ENCODE peak calls at places on chromosomes 16 and 17, in nine cellular contexts. Z is GM23338, C is GM23248, W is neural progenitor cell, Y is SK-N-SH, R is OCI-LY7, T is PC-3, E is MM.1S, F is HCT116. L is an unnamed sample.

GRCh38 chr16:27444015-27444414 is 42.0 kb downstream of the IL21R start:
- DNase-seq in R (no peak), T (no peak), W (no peak), E (no peak), Y (no peak), C (peak), Z (no peak), F (no peak), L (no peak)

GRCh38 chr16:67161595-67162058 is 1.9 kb downstream of the FBXL8 start:
- DNase-seq in Z (no peak), T (peak), C (no peak), W (no peak), F (no peak), E (no peak), Y (no peak), R (no peak), L (no peak)

GRCh38 chr17:13609953-13610352 is 8.2 kb upstream of the HS3ST3A1 start:
- DNase-seq in C (no peak), R (no peak), F (no peak), Z (no peak), W (no peak), Y (no peak), E (no peak), T (no peak), L (no peak)

GRCh38 chr17:29533976-29534375 is 32.9 kb downstream of the ABHD15 start:
- DNase-seq in R (no peak), W (no peak), F (no peak), C (no peak), Z (no peak), Y (no peak), E (no peak), T (no peak), L (no peak)

GRCh38 chr16:84700518-84701277 is 898 bp downstream of the USP10 start:
- DNase-seq in W (peak), C (peak), R (peak), Z (peak), T (peak), E (peak), F (no peak), Y (peak), L (peak)

GRCh38 chr16:66858740-66859396 is 14.7 kb downstream of the CA7 start:
- DNase-seq in Y (peak), R (no peak), Z (no peak), T (peak), C (peak), E (no peak), F (peak), W (no peak), L (no peak)

GRCh38 chr16:85423186-85423550 is 190.0 kb upstream of the GSE1 start:
- DNase-seq in F (no peak), C (no peak), T (no peak), W (no peak), Z (no peak), Y (no peak), E (no peak), R (no peak), L (no peak)

GRCh38 chr17:28053725-28054124 is 11.2 kb downstream of the NLK start:
- DNase-seq in R (no peak), C (no peak), Y (no peak), T (no peak), E (no peak), W (no peak), F (no peak), Z (no peak), L (no peak)

GRCh38 chr17:51820766-51821165 is 337.7 kb downstream of the CA10 start:
- DNase-seq in R (no peak), Z (no peak), E (no peak), C (no peak), T (no peak), F (no peak), W (no peak), Y (no peak), L (no peak)

GRCh38 chr17:39123627-39124026 is 27.8 kb downstream of the PLXDC1 start:
- DNase-seq in T (no peak), C (no peak), W (no peak), F (no peak), E (no peak), Y (no peak), R (no peak), Z (no peak), L (no peak)

GRCh38 chr16:4266372-4266771 is 6.5 kb downstream of the TFAP4 start:
- DNase-seq in T (peak), W (no peak), Z (peak), E (no peak), C (no peak), Y (peak), F (peak), R (peak), L (no peak)

GRCh38 chr17:60321336-60322055 is 70.4 kb downstream of the USP32 start:
- DNase-seq in R (no peak), W (no peak), T (peak), Y (no peak), Z (no peak), F (no peak), E (no peak), C (peak), L (no peak)

GRCh38 chr16:25066747-25067631 is 44.6 kb upstream of the LCMT1 start:
- DNase-seq in T (peak), F (no peak), W (peak), C (peak), E (peak), Y (peak), Z (peak), R (peak), L (peak)

GRCh38 chr17:43368740-43369506 is 29.9 kb upstream of the ARL4D start:
- DNase-seq in F (peak), Y (peak), T (peak), Z (peak), E (peak), R (peak), C (peak), W (peak), L (peak)

GRCh38 chr17:19376799-19377198 is 1.5 kb upstream of the MAPK7 start:
- DNase-seq in R (no peak), W (no peak), Y (no peak), Z (no peak), F (peak), C (no peak), T (peak), E (peak), L (no peak)

GRCh38 chr16:69711115-69711740 is 15.1 kb downstream of the NQO1 start:
- DNase-seq in Y (no peak), E (no peak), F (peak), W (no peak), Z (no peak), T (peak), R (no peak), C (peak), L (no peak)

GRCh38 chr17:58364270-58364942 is 12.4 kb upstream of the SUPT4H1 start:
- DNase-seq in T (no peak), Z (no peak), R (no peak), E (no peak), C (no peak), W (peak), Y (no peak), F (no peak), L (peak)

GRCh38 chr17:70774339-70775110 is 605.2 kb downstream of the KCNJ2 start:
- DNase-seq in R (no peak), Y (no peak), Z (no peak), C (no peak), T (no peak), E (no peak), W (no peak), F (no peak), L (no peak)

GRCh38 chr17:54694287-54694887 is 206.3 kb upstream of the TOM1L1 start:
- DNase-seq in R (no peak), Y (peak), T (no peak), E (no peak), F (no peak), W (no peak), Z (peak), C (no peak), L (no peak)

GRCh38 chr17:67575325-67575724 is 142.4 kb upstream of the NOL11 start:
- DNase-seq in R (no peak), Z (no peak), E (no peak), T (no peak), Y (no peak), F (no peak), C (no peak), W (no peak), L (no peak)

GRCh38 chr16:59205403-59205802 is 471.3 kb upstream of the GOT2 start:
- DNase-seq in T (no peak), Z (no peak), Y (no peak), R (no peak), E (no peak), F (no peak), W (no peak), C (no peak), L (no peak)

GRCh38 chr16:19305443-19305842 is 19.9 kb downstream of the CLEC19A start:
- DNase-seq in W (no peak), E (no peak), F (no peak), Z (no peak), R (no peak), T (no peak), Y (no peak), C (no peak), L (no peak)

GRCh38 chr17:29107933-29108805 is 65.2 kb downstream of the PIPOX start:
- DNase-seq in W (no peak), T (peak), E (no peak), Y (peak), C (no peak), Z (no peak), F (peak), R (no peak), L (peak)

GRCh38 chr16:67199808-67200198 is 872 bp downstream of the ELMO3 start:
- DNase-seq in E (no peak), R (no peak), Z (peak), Y (peak), W (peak), T (no peak), C (no peak), F (no peak), L (no peak)

DNA sequence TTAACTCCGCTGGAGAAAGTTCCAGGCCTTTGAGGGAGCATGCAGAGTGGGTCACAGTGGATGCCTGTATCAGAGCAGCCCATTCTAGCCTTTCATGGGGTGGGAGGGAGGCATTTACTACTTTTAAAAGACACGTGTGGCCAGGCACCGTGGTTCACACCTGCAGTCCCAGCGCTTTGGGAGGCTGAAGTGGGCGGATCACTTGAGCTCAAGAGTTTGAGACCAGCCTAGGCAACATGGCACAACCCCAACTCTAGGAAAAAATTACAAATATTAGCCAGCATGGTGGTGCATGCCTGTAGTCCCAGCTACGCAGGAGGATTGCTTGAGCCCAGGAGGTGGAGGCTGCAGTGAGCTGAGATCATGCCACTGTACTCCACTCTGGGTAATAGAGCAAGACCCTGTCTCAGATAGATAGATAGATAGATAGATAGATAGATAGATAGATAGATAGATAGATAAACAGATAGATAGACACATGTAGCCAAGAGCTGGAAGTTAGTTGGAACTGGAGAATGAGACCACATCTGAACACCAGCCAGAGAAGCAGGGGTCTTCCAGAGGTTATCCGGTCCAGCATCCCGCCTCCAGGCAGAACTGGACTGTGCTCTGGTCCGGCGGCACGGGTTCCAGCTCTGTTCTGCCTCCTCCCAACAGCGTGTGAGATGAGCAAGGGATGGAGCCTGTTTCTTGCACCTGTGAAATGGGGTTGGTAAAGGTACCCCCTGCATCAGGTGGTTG is 3.6 kb downstream of the ADCY7 start:
- DNase-seq in C (no peak), Y (peak), T (no peak), E (no peak), F (no peak), R (peak), Z (no peak), W (no peak), L (no peak)
- H3K4me3 ChIP-seq in C (no peak), Y (no peak), T (no peak), E (no peak), F (no peak), R (no peak), Z (no peak), W (no peak), L (no peak)

DNA sequence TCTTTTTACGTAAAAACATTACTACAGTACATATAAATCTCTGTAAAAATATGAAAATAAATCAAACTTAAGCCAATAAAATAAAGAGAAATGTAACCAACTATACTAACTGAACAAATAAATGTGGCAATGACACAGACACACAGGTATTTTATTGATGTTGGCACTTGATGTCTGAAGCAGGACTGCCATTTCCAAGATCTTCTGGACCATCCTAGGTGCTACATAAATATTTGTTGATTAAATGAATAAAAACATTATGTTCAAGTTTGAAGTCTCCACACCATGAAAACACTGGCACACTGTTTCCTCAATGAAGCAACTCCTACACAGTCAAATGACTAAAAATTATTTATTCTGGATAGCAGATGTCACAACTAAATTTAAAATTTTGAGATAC is 106.9 kb downstream of the NCOR1 start:
- DNase-seq in R (no peak), C (no peak), W (no peak), Y (no peak), F (no peak), E (no peak), Z (no peak), T (peak), L (no peak)
- TF ChIP-seq EZH2phosphoT487 in R (no peak), C (no peak), W (no peak), Y (no peak), F (no peak), E (no peak), Z (no peak), T (no peak), L (no peak)

GRCh38 chr17:77456271-77456950 is 315.6 kb downstream of the SEC14L1 start:
- DNase-seq in Y (no peak), E (no peak), W (no peak), Z (no peak), C (no peak), R (peak), F (no peak), T (no peak), L (no peak)

GRCh38 chr17:77459018-77459755 is 318.4 kb downstream of the SEC14L1 start:
- DNase-seq in W (no peak), Z (no peak), C (no peak), Y (no peak), T (no peak), F (no peak), E (no peak), R (peak), L (no peak)

GRCh38 chr17:77458202-77459017 is 317.6 kb downstream of the SEC14L1 start:
- DNase-seq in C (no peak), Y (no peak), F (no peak), R (no peak), E (no peak), T (no peak), Z (no peak), W (no peak), L (no peak)

GRCh38 chr17:77456951-77457548 is 316.3 kb downstream of the SEC14L1 start:
- DNase-seq in Z (no peak), F (no peak), E (no peak), Y (no peak), T (no peak), R (peak), W (no peak), C (no peak), L (no peak)

DNA sequence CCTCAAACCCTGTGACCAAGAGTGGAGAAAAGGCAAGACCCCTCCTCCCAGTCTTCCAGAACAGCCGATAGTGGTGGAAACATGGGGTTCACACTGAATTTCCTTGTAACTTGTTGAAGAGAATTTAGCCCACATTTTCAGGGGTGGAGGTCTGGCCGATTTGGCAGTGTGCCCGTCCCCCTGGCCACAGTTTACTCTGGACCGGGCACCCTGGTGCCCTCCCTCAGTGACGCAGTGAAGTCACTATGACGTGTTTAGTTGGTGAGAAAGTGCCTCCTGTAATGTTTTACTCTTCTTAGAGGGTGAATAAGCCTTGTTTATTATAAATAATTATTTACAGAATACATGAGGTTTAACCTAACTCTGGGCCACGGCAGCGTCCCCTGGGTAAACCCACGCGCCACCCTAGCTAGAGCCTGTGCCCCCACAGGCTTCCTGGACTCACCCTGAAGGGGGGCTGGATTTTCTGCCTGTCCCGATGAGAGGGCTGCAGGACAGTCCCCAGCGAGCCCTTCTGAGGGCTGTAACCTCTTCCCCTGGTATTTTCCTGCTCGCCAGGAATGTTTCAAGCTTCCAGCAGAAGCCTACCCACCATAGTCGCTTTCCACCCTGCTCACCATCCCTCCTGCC is 316.9 kb downstream of the SEC14L1 start:
- DNase-seq in Y (no peak), T (no peak), W (no peak), F (no peak), E (no peak), Z (no peak), R (no peak), C (no peak), L (no peak)
- H3K27ac ChIP-seq in Y (no peak), T (no peak), W (no peak), F (no peak), E (no peak), Z (no peak), R (peak), C (no peak), L (peak)

DNA sequence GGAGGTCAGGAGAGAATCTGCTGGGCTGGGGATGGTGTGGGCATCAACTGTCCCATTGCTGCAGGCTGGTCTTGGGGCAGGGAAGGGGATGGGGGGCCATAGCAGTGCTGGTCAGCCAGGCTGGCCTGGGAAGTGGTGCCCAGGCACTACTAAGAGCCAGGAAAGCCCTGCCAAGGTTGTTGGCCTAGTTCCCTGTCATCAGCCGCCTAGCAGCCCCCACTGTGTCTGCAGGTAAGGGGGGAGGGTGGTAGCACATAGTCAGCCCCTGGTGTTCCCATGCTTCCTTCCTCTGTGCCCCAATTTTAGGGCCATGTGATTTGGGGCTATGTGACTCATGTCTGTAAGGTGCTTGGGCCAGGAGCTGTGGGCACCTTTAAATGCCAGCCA is 17.8 kb downstream of the GJD3 start:
- DNase-seq in Y (no peak), W (no peak), C (no peak), Z (no peak), R (no peak), T (no peak), F (no peak), E (no peak), L (no peak)
- H3K4me3 ChIP-seq in Y (no peak), W (no peak), C (no peak), Z (peak), R (no peak), T (no peak), F (no peak), E (no peak), L (no peak)

DNA sequence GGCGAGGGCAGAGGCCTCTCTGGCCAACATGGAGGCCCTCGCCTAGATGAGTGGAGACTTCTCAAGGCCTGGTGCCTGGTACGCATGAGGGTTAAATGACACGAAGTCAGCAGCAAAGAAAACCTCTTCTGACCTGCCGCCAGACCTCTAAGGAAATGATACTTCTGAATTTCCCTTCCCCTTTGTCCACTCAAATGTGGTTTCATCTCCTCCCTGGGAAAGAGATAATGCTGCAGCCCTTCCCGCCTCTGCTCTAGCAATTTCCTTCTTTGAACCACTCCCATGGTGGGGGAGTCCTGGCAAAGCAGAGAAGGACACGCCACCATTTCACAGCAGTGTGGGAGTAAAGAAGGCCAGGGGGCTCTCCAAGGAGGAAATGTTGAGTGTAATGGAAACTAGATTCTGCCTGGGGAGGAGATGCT is 65.7 kb upstream of the BCAR1 start:
- DNase-seq in F (no peak), T (no peak), Z (no peak), W (no peak), C (peak), R (no peak), Y (no peak), E (no peak), L (no peak)
- TF ChIP-seq EZH2phosphoT487 in F (no peak), T (no peak), Z (no peak), W (no peak), C (no peak), R (no peak), Y (no peak), E (no peak), L (no peak)

GRCh38 chr16:12613992-12614661 is 189.6 kb downstream of the CPPED1 start:
- DNase-seq in T (no peak), Z (no peak), C (no peak), R (no peak), E (no peak), W (no peak), F (no peak), Y (no peak), L (no peak)
- H3K27ac ChIP-seq in T (peak), Z (no peak), C (no peak), R (no peak), E (no peak), W (no peak), F (peak), Y (peak), L (peak)

DNA sequence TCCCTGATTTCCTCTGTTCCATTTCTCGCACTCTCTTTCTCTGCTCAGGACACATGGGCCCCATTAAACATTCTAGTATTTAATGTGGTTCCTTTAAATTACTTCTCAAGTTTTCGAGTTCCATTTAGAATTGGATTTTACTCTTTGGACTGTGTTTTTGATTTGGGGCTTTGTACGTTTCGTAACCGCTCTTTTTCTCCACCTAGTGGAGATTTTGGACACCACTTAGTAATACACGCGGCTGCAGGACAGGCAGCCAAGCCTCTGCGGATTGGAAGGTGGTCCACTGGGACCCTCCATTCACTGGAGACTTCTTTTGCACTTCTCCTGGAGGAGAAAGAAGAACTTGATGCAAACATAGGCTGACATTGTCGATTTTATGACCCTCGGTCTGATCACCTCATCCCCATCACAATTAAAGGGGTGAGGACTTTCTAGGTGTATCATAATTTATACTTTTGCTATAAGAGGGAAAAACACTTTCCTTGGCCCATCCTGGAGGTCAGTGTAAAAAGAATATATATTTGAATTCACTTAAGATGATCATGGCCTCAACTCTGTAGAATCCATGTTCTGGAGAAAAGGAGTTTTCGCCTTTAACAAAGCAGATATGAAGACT is 85.8 kb downstream of the NOG start:
- DNase-seq in Z (peak), E (peak), Y (peak), F (peak), T (peak), R (peak), W (peak), C (peak), L (peak)
- H3K4me3 ChIP-seq in Z (peak), E (no peak), Y (peak), F (no peak), T (peak), R (no peak), W (peak), C (peak), L (peak)

L was measured in hepatocyte.